ENCODE peak calls at places on chromosomes 1 and 21, in ten cellular contexts. J, L, G, D, K, T, N, C, S and O are unnamed samples.

GRCh38 chr1:60832372-60832771 is 250.0 kb upstream of the NFIA start:
- DNase-seq in G (no peak), J (no peak), S (no peak), N (no peak), C (no peak), D (no peak), L (no peak), T (no peak), K (no peak), O (no peak)

GRCh38 chr1:111471012-111471411 is 2.8 kb upstream of the C1orf162 start:
- DNase-seq in S (no peak), T (no peak), G (no peak), C (peak), J (no peak), D (no peak), K (no peak), L (no peak), N (peak), O (no peak)

GRCh38 chr1:195697130-195697529 is 911.1 kb downstream of the KCNT2 start:
- DNase-seq in J (no peak), K (no peak), G (no peak), D (no peak), L (no peak), N (no peak), C (no peak), T (no peak), S (no peak), O (no peak)

GRCh38 chr1:7574121-7575040 is 196.7 kb upstream of the VAMP3 start:
- DNase-seq in T (no peak), K (no peak), N (no peak), G (no peak), C (no peak), D (no peak), J (no peak), S (no peak), L (no peak), O (peak)

GRCh38 chr1:10685851-10686403 is 110.5 kb downstream of the CASZ1 start:
- DNase-seq in D (no peak), T (no peak), G (no peak), N (no peak), J (peak), S (no peak), K (no peak), C (no peak), L (no peak), O (no peak)

GRCh38 chr21:46667191-46667734 is 31.8 kb downstream of the PRMT2 start:
- DNase-seq in S (no peak), D (no peak), N (no peak), T (peak), J (peak), C (no peak), G (no peak), L (peak), K (no peak), O (no peak)

GRCh38 chr1:232635778-232636356 is 5.9 kb upstream of the SIPA1L2 start:
- DNase-seq in D (no peak), J (peak), G (no peak), L (peak), N (no peak), C (no peak), T (no peak), K (no peak), S (no peak), O (no peak)

GRCh38 chr1:25809929-25810328 is 9.8 kb upstream of the MTFR1L start:
- DNase-seq in S (no peak), L (no peak), T (no peak), J (no peak), K (no peak), G (no peak), N (no peak), C (no peak), D (no peak), O (peak)

GRCh38 chr1:37486680-37487618 is 12.6 kb downstream of the ZC3H12A start:
- DNase-seq in C (peak), D (peak), G (peak), J (peak), K (peak), L (peak), T (peak), S (peak), N (peak), O (peak)

GRCh38 chr1:17829579-17829978 is 74.4 kb downstream of the ACTL8 start:
- DNase-seq in J (no peak), K (no peak), N (no peak), C (no peak), G (no peak), D (no peak), L (no peak), S (peak), T (no peak), O (no peak)

GRCh38 chr21:26846036-26846931 is 1.1 kb upstream of the ADAMTS1 start:
- DNase-seq in G (peak), J (no peak), N (no peak), C (no peak), S (peak), T (no peak), L (peak), K (peak), D (peak), O (peak)

GRCh38 chr1:230335861-230336549 is 90.1 kb downstream of the PGBD5 start:
- DNase-seq in J (no peak), T (no peak), C (no peak), D (no peak), L (peak), N (no peak), G (no peak), S (no peak), K (no peak), O (no peak)

GRCh38 chr1:204409878-204410763 is 1.5 kb downstream of the PPP1R15B start:
- DNase-seq in C (no peak), S (no peak), J (no peak), D (no peak), G (no peak), T (no peak), N (no peak), K (no peak), L (no peak), O (no peak)

GRCh38 chr1:185483647-185484450 is 166.8 kb upstream of the IVNS1ABP start:
- DNase-seq in T (no peak), L (peak), D (peak), C (no peak), K (no peak), J (no peak), S (no peak), N (no peak), G (no peak), O (no peak)

GRCh38 chr1:159934136-159935039 is 9.1 kb upstream of the TAGLN2 start:
- DNase-seq in N (no peak), D (no peak), C (no peak), L (no peak), G (peak), J (no peak), S (no peak), T (no peak), K (no peak), O (peak)

GRCh38 chr1:9289724-9290493 is 2.8 kb upstream of the SPSB1 start:
- DNase-seq in G (peak), D (no peak), K (no peak), L (peak), S (peak), J (peak), C (peak), N (no peak), T (no peak), O (no peak)

GRCh38 chr1:57443004-57443403 is 19.1 kb upstream of the DAB1 start:
- DNase-seq in K (no peak), C (no peak), N (no peak), J (no peak), D (no peak), T (no peak), L (no peak), S (no peak), G (no peak), O (no peak)

GRCh38 chr21:29436143-29436542 is 137.4 kb downstream of the BACH1 start:
- DNase-seq in G (peak), D (no peak), C (peak), T (no peak), J (no peak), S (peak), K (no peak), L (no peak), N (no peak), O (no peak)

GRCh38 chr21:30199989-30200388 is 15.9 kb downstream of the CLDN8 start:
- DNase-seq in G (no peak), C (no peak), T (no peak), S (no peak), K (no peak), N (no peak), J (no peak), D (no peak), L (no peak), O (no peak)

GRCh38 chr1:57086141-57086540 is 120.3 kb upstream of the C8B start:
- DNase-seq in J (no peak), C (no peak), S (no peak), K (no peak), L (no peak), N (no peak), G (no peak), D (no peak), T (no peak), O (no peak)

GRCh38 chr1:158730453-158730852 is 9.9 kb upstream of the OR6K3 start:
- DNase-seq in D (no peak), K (no peak), G (no peak), S (no peak), L (no peak), T (no peak), C (no peak), N (no peak), J (no peak), O (no peak)

GRCh38 chr1:17040135-17040534 is 13.7 kb downstream of the SDHB start:
- DNase-seq in L (no peak), C (no peak), N (no peak), T (no peak), K (no peak), G (no peak), J (no peak), D (no peak), S (no peak), O (no peak)

GRCh38 chr1:64898107-64898861 is 68.1 kb downstream of the JAK1 start:
- DNase-seq in L (peak), J (peak), G (peak), T (no peak), N (no peak), D (peak), K (no peak), S (peak), C (peak), O (peak)

GRCh38 chr1:204565617-204566582 is 49.7 kb downstream of the MDM4 start:
- DNase-seq in L (peak), D (no peak), N (peak), C (peak), S (peak), K (no peak), G (no peak), T (peak), J (peak), O (no peak)

GRCh38 chr1:147570907-147571306 is 29.6 kb downstream of the BCL9 start:
- DNase-seq in D (no peak), N (no peak), J (no peak), S (no peak), T (no peak), L (no peak), K (no peak), C (no peak), G (no peak), O (no peak)

GRCh38 chr1:214277704-214278635 is 3.0 kb upstream of the SMYD2 start:
- DNase-seq in J (no peak), C (no peak), L (no peak), S (no peak), T (no peak), N (no peak), G (no peak), D (no peak), K (no peak), O (no peak)

GRCh38 chr1:19165501-19165900 is 44.6 kb downstream of the UBR4 start:
- DNase-seq in J (no peak), N (no peak), D (no peak), L (no peak), C (no peak), T (no peak), G (no peak), K (no peak), S (no peak), O (no peak)

GRCh38 chr1:33137800-33138199 is 44.0 kb downstream of the TRIM62 start:
- DNase-seq in J (peak), G (no peak), L (no peak), T (no peak), K (no peak), N (peak), S (peak), C (no peak), D (no peak), O (peak)

GRCh38 chr1:58762806-58763205 is 21.0 kb downstream of the JUN start:
- DNase-seq in S (no peak), L (peak), N (no peak), K (no peak), T (no peak), G (no peak), D (no peak), C (no peak), J (no peak), O (no peak)

GRCh38 chr1:173491508-173491907 is 14.4 kb downstream of the PRDX6 start:
- DNase-seq in T (no peak), C (no peak), S (no peak), G (no peak), J (no peak), N (no peak), K (no peak), D (no peak), L (no peak), O (no peak)

GRCh38 chr1:205261946-205262668 is 34.4 kb downstream of the TMCC2 start:
- DNase-seq in T (no peak), N (no peak), C (no peak), K (no peak), D (no peak), L (no peak), J (no peak), S (no peak), G (no peak), O (no peak)

GRCh38 chr1:190908691-190909090 is 431.0 kb upstream of the BRINP3 start:
- DNase-seq in K (no peak), C (no peak), N (no peak), G (no peak), L (no peak), S (no peak), D (no peak), J (no peak), T (no peak), O (no peak)

GRCh38 chr1:162632234-162632666 is at the start of gene DDR2:
- DNase-seq in G (peak), K (no peak), S (peak), C (no peak), L (peak), T (no peak), N (no peak), J (no peak), D (peak), O (peak)

GRCh38 chr1:58778593-58778992 is 5.3 kb downstream of the JUN start:
- DNase-seq in C (no peak), T (no peak), K (no peak), S (no peak), J (no peak), G (no peak), D (no peak), L (no peak), N (no peak), O (no peak)

GRCh38 chr1:118902299-118903270 is 85.6 kb downstream of the TBX15 start:
- DNase-seq in K (no peak), L (peak), G (no peak), T (no peak), N (no peak), C (no peak), D (no peak), J (no peak), S (no peak), O (no peak)

GRCh38 chr1:236523704-236524141 is at the start of gene LGALS8:
- DNase-seq in D (peak), K (peak), J (peak), N (peak), C (peak), G (peak), L (peak), S (peak), T (peak), O (peak)